ENCODE peak calls at places on chromosome 6, in eight cellular contexts. C, K, N, S, I, O, U and Y are unnamed samples.

GRCh38 chr6:7707787-7708186 is 18.1 kb upstream of the BMP6 start:
- DNase-seq in K (peak), C (no peak), O (peak), S (peak), I (no peak), U (peak), N (no peak), Y (no peak)

GRCh38 chr6:105272783-105273182 is 93.0 kb upstream of the POPDC3 start:
- DNase-seq in I (no peak), C (peak), N (no peak), S (no peak), K (peak), U (peak), O (peak), Y (peak)

GRCh38 chr6:3887150-3887700 is 38.1 kb downstream of the FAM50B start:
- DNase-seq in C (no peak), O (peak), I (no peak), N (no peak), S (no peak), K (peak), U (peak), Y (no peak)

GRCh38 chr6:134422426-134423231 is 104.7 kb upstream of the SGK1 start:
- DNase-seq in N (no peak), O (peak), S (peak), K (peak), C (no peak), U (peak), I (no peak), Y (peak)

GRCh38 chr6:42451146-42451594 is 556 bp downstream of the TRERF1 start:
- DNase-seq in U (no peak), C (no peak), O (no peak), N (no peak), S (no peak), K (no peak), I (no peak), Y (no peak)

GRCh38 chr6:130944486-130944885 is 117.3 kb downstream of the SMLR1 start:
- DNase-seq in U (no peak), K (no peak), I (no peak), S (no peak), O (no peak), N (no peak), C (no peak), Y (no peak)

GRCh38 chr6:38528196-38528965 is 111.3 kb downstream of the BTBD9 start:
- DNase-seq in U (no peak), C (no peak), S (no peak), I (no peak), O (peak), N (no peak), K (no peak), Y (no peak)

GRCh38 chr6:47165918-47166317 is 123.8 kb upstream of the ADGRF1 start:
- DNase-seq in I (no peak), C (no peak), S (no peak), O (peak), K (peak), U (peak), N (no peak), Y (no peak)

GRCh38 chr6:80438728-80439127 is 332.3 kb downstream of the BCKDHB start:
- DNase-seq in O (peak), U (peak), C (peak), I (no peak), K (peak), S (peak), N (no peak), Y (peak)

GRCh38 chr6:33708516-33709204 is 2.8 kb downstream of the UQCC2 start:
- DNase-seq in U (no peak), C (no peak), K (no peak), N (peak), I (no peak), S (no peak), O (no peak), Y (no peak)

GRCh38 chr6:129641344-129641743 is 68.6 kb downstream of the ARHGAP18 start:
- DNase-seq in S (peak), O (peak), U (peak), C (no peak), I (no peak), N (no peak), K (peak), Y (no peak)

GRCh38 chr6:53937461-53937860 is 142.7 kb downstream of the LRRC1 start:
- DNase-seq in K (no peak), O (no peak), C (no peak), N (no peak), I (no peak), U (no peak), S (no peak), Y (no peak)

GRCh38 chr6:44043479-44044153 is 83.6 kb downstream of the MRPL14 start:
- DNase-seq in I (peak), K (peak), O (no peak), U (peak), N (peak), S (no peak), C (no peak), Y (no peak)

GRCh38 chr6:48151142-48151541 is 40.1 kb upstream of the PTCHD4 start:
- DNase-seq in S (no peak), K (peak), N (no peak), I (no peak), U (peak), C (no peak), O (peak), Y (peak)

GRCh38 chr6:7085911-7086310 is 21.9 kb upstream of the RREB1 start:
- DNase-seq in N (no peak), K (peak), C (no peak), S (no peak), O (peak), U (peak), I (peak), Y (no peak)

GRCh38 chr6:152272486-152272885 is 364.7 kb downstream of the SYNE1 start:
- DNase-seq in N (no peak), C (no peak), I (no peak), U (peak), K (no peak), S (no peak), O (peak), Y (no peak)

GRCh38 chr6:144718431-144718830 is 433.3 kb downstream of the UTRN start:
- DNase-seq in O (peak), S (no peak), I (no peak), K (peak), U (peak), C (no peak), N (no peak), Y (no peak)

GRCh38 chr6:168504366-168504765 is 63.4 kb downstream of the SMOC2 start:
- DNase-seq in I (no peak), O (no peak), U (no peak), C (no peak), K (no peak), S (no peak), N (no peak), Y (no peak)

GRCh38 chr6:32692019-32692418 is 25.6 kb upstream of the HLA-DQB1 start:
- DNase-seq in I (peak), S (no peak), K (no peak), O (no peak), U (peak), C (peak), N (no peak), Y (no peak)

GRCh38 chr6:7617954-7618764 is 28.2 kb downstream of the SNRNP48 start:
- DNase-seq in N (no peak), U (peak), I (no peak), C (no peak), O (peak), K (peak), S (peak), Y (peak)

GRCh38 chr6:116030745-116031144 is 29.9 kb downstream of the FRK start:
- DNase-seq in C (no peak), I (no peak), O (no peak), N (no peak), U (no peak), K (peak), S (no peak), Y (no peak)

GRCh38 chr6:42781811-42782688 is at the start of gene BICRAL:
- DNase-seq in C (peak), N (peak), I (peak), K (peak), O (peak), U (peak), S (no peak), Y (no peak)

GRCh38 chr6:163797313-163797712 is 382.8 kb downstream of the QKI start:
- DNase-seq in O (no peak), I (no peak), S (no peak), U (no peak), K (peak), N (no peak), C (no peak), Y (no peak)

GRCh38 chr6:2765896-2766766 is 938 bp downstream of the WRNIP1 start:
- DNase-seq in O (peak), S (no peak), C (peak), U (peak), N (peak), K (no peak), I (no peak), Y (no peak)

GRCh38 chr6:111759413-111759835 is 113.8 kb downstream of the FYN start:
- DNase-seq in C (no peak), O (no peak), I (no peak), K (no peak), U (no peak), N (no peak), S (no peak), Y (no peak)

GRCh38 chr6:23483896-23484295 is 642.1 kb upstream of the NRSN1 start:
- DNase-seq in C (no peak), O (no peak), U (no peak), I (no peak), N (no peak), S (no peak), K (no peak), Y (no peak)

GRCh38 chr6:147204843-147205311 is 660 bp downstream of the STXBP5 start:
- DNase-seq in I (no peak), C (no peak), N (no peak), S (no peak), U (no peak), K (peak), O (no peak), Y (no peak)

GRCh38 chr6:147207851-147208754 is 3.9 kb downstream of the STXBP5 start:
- DNase-seq in I (no peak), K (no peak), S (no peak), N (no peak), U (no peak), C (no peak), O (no peak), Y (no peak)

GRCh38 chr6:147207351-147207750 is 3.1 kb downstream of the STXBP5 start:
- DNase-seq in U (peak), K (peak), N (no peak), C (no peak), I (no peak), O (no peak), S (no peak), Y (no peak)

GRCh38 chr6:147204060-147204785 is at the start of gene STXBP5:
- DNase-seq in U (peak), I (peak), O (peak), N (peak), S (no peak), K (peak), C (peak), Y (no peak)

GRCh38 chr6:147205690-147206600 is 1.7 kb downstream of the STXBP5 start:
- DNase-seq in C (peak), O (peak), N (no peak), I (no peak), K (peak), U (peak), S (no peak), Y (no peak)
- H3K4me3 ChIP-seq in C (peak), O (peak), N (peak), I (peak), K (peak), U (peak), S (peak), Y (peak)

DNA sequence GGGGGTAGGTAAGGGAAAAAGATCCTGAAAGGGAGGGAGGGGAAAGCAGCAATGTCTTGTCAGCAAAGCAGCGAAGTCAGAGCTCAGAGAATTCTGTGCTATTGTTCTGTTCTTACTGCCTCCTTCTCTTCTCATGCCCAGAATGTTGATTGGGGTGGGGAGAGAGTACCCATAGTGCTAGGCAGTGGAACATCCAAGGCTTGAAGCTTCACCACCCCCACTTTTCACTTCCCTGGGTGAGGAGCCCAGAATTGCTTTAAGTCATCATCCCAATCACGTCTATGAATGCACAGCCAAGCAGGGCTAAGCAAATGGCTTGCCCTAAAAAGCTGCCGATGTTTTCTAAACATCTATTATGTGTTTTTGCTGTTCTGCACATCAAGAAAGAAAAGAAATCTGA is 16.5 kb downstream of the REPS1 start:
- DNase-seq in S (no peak), O (peak), N (no peak), U (peak), C (peak), I (no peak), K (peak), Y (no peak)
- H3K4me3 ChIP-seq in S (no peak), O (no peak), N (no peak), U (peak), C (peak), I (no peak), K (no peak), Y (no peak)

GRCh38 chr6:31576897-31577341 is 1.6 kb downstream of the TNF start:
- DNase-seq in U (no peak), I (no peak), S (no peak), K (no peak), N (peak), C (no peak), O (no peak), Y (no peak)
- H3K4me3 ChIP-seq in U (no peak), I (no peak), S (no peak), K (no peak), N (peak), C (no peak), O (no peak), Y (no peak)

GRCh38 chr6:121439456-121440250 is 4.2 kb downstream of the GJA1 start:
- DNase-seq in C (peak), K (no peak), N (no peak), S (no peak), I (no peak), U (no peak), O (peak), Y (no peak)
- H3K4me3 ChIP-seq in C (peak), K (no peak), N (no peak), S (peak), I (peak), U (no peak), O (peak), Y (peak)